ENCODE peak calls at places on chromosomes 6 and 20, in six cellular contexts. E is SK-N-SH, L is hepatocyte, Y is PC-3, K is GM23248, G is MM.1S. A is an unnamed sample. For H3K79me2, the result is how much of the 10 kb centered on the place peaks cover.

GRCh38 chr6:13500264-13500663 is 12.9 kb upstream of the GFOD1 start:
- DNase-seq in E (no peak), L (peak), Y (peak), K (peak), G (no peak), A (no peak)

GRCh38 chr6:16388488-16388887 is 150.1 kb downstream of the GMPR start:
- DNase-seq in E (no peak), L (no peak), Y (no peak), K (no peak), G (no peak), A (no peak)

GRCh38 chr6:34154668-34155447 is 9.0 kb upstream of the GRM4 start:
- DNase-seq in E (peak), L (peak), Y (peak), K (peak), G (peak), A (peak)

GRCh38 chr6:160348209-160348551 is at the start of gene SLC22A3:
- DNase-seq in E (peak), L (peak), Y (no peak), K (no peak), G (no peak), A (peak)

GRCh38 chr6:153790881-153791473 is 248.1 kb upstream of the OPRM1 start:
- DNase-seq in E (peak), L (peak), Y (peak), K (no peak), G (no peak), A (peak)

GRCh38 chr6:50762798-50763197 is 49.5 kb downstream of the TFAP2D start:
- DNase-seq in E (no peak), L (no peak), Y (no peak), K (peak), G (no peak), A (no peak)

GRCh38 chr6:11323666-11324452 is 91.4 kb upstream of the NEDD9 start:
- DNase-seq in E (no peak), L (peak), Y (no peak), K (no peak), G (no peak), A (no peak)

GRCh38 chr20:25282796-25283195 is 34.9 kb downstream of the PYGB start:
- DNase-seq in E (no peak), L (no peak), Y (no peak), K (no peak), G (no peak), A (no peak)

GRCh38 chr6:13304101-13304500 is 24.2 kb downstream of the TBC1D7 start:
- DNase-seq in E (no peak), L (no peak), Y (no peak), K (no peak), G (no peak), A (no peak)

GRCh38 chr6:107784669-107785068 is 39.4 kb downstream of the SCML4 start:
- DNase-seq in E (no peak), L (no peak), Y (no peak), K (peak), G (no peak), A (no peak)

GRCh38 chr6:138518054-138518453 is 18.8 kb upstream of the NHSL1 start:
- DNase-seq in E (no peak), L (no peak), Y (no peak), K (no peak), G (peak), A (no peak)

GRCh38 chr6:17983712-17984111 is 3.7 kb downstream of the KIF13A start:
- DNase-seq in E (no peak), L (no peak), Y (no peak), K (no peak), G (peak), A (no peak)

GRCh38 chr6:84249724-84250123 is 22.3 kb upstream of the CEP162 start:
- DNase-seq in E (peak), L (no peak), Y (no peak), K (peak), G (no peak), A (no peak)

GRCh38 chr6:170140129-170140528 is 150.7 kb downstream of the DLL1 start:
- DNase-seq in E (no peak), L (no peak), Y (no peak), K (no peak), G (no peak), A (no peak)

GRCh38 chr6:53860511-53860910 is 65.7 kb downstream of the LRRC1 start:
- DNase-seq in E (no peak), L (no peak), Y (no peak), K (no peak), G (no peak), A (no peak)

GRCh38 chr6:129632081-129632758 is 77.8 kb downstream of the ARHGAP18 start:
- DNase-seq in E (no peak), L (no peak), Y (no peak), K (no peak), G (no peak), A (no peak)

GRCh38 chr6:152636675-152637421 is at the start of gene SYNE1:
- DNase-seq in E (peak), L (peak), Y (no peak), K (peak), G (no peak), A (peak)

GRCh38 chr6:9292975-9293374 is 857.6 kb upstream of the SLC35B3 start:
- DNase-seq in E (no peak), L (no peak), Y (no peak), K (no peak), G (no peak), A (no peak)

GRCh38 chr6:4638641-4639040 is 137.6 kb upstream of the CDYL start:
- DNase-seq in E (no peak), L (no peak), Y (no peak), K (no peak), G (no peak), A (no peak)

GRCh38 chr6:163404825-163405265 is 9.7 kb upstream of the QKI start:
- DNase-seq in E (no peak), L (no peak), Y (no peak), K (peak), G (no peak), A (no peak)

GRCh38 chr20:32249030-32249738 is 28.3 kb upstream of the KIF3B start:
- DNase-seq in E (no peak), L (no peak), Y (no peak), K (no peak), G (no peak), A (no peak)

GRCh38 chr6:65908065-65908464 is 201.0 kb upstream of the EYS start:
- DNase-seq in E (no peak), L (no peak), Y (no peak), K (no peak), G (no peak), A (no peak)

GRCh38 chr6:83824388-83824801 is 28.8 kb upstream of the RIPPLY2 start:
- DNase-seq in E (no peak), L (peak), Y (peak), K (peak), G (no peak), A (no peak)

GRCh38 chr6:15096894-15097837 is 148.7 kb upstream of the JARID2 start:
- DNase-seq in E (no peak), L (no peak), Y (no peak), K (peak), G (no peak), A (no peak)

GRCh38 chr20:48456361-48457184 is 371.2 kb downstream of the PREX1 start:
- DNase-seq in E (no peak), L (no peak), Y (no peak), K (no peak), G (no peak), A (no peak)

GRCh38 chr6:9236443-9236842 is 801.1 kb upstream of the SLC35B3 start:
- DNase-seq in E (no peak), L (no peak), Y (no peak), K (no peak), G (no peak), A (no peak)

GRCh38 chr6:133964052-133964451 is 11.0 kb downstream of the TBPL1 start:
- DNase-seq in E (no peak), L (no peak), Y (peak), K (peak), G (no peak), A (no peak)

GRCh38 chr6:130831598-130831997 is 4.4 kb downstream of the SMLR1 start:
- DNase-seq in E (no peak), L (no peak), Y (no peak), K (no peak), G (no peak), A (no peak)

GRCh38 chr6:130826442-130827246 is 562 bp upstream of the SMLR1 start:
- DNase-seq in E (no peak), L (no peak), Y (no peak), K (no peak), G (no peak), A (no peak)

GRCh38 chr6:130825772-130826441 is 1.3 kb upstream of the SMLR1 start:
- DNase-seq in E (no peak), L (no peak), Y (no peak), K (no peak), G (no peak), A (peak)

GRCh38 chr6:130827247-130828149 is at the start of gene SMLR1:
- DNase-seq in E (no peak), L (peak), Y (no peak), K (no peak), G (no peak), A (no peak)

GRCh38 chr6:130829333-130829910 is 2.2 kb downstream of the SMLR1 start:
- DNase-seq in E (no peak), L (no peak), Y (no peak), K (no peak), G (no peak), A (no peak)
- H3K79me2 ChIP-seq in E (under half), L (under half), Y (under half), K (under half), G (under half), A (under half)

DNA sequence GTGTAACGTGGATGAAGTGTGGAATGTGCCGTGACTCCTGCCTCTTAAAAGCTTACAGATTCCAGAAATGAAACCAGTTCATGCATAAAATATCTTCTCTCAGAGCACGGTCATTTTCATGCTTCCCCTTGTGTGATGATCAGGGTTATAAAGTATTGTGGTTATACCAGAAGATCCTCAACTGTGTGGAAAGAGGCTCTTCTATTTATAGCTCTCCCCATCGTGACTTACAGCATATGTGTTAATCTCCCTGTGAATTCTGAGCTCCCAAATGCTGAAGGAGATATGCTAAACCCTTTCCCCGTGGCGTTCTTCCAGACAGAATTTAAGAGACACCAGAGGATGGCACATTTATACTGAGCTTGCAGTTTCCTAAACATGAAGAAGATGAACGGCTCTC is 158.8 kb downstream of the CDH26 start:
- DNase-seq in E (no peak), L (no peak), Y (no peak), K (peak), G (no peak), A (no peak)
- TF ChIP-seq EZH2phosphoT487 in E (no peak), L (no peak), Y (no peak), K (no peak), G (no peak), A (no peak)

DNA sequence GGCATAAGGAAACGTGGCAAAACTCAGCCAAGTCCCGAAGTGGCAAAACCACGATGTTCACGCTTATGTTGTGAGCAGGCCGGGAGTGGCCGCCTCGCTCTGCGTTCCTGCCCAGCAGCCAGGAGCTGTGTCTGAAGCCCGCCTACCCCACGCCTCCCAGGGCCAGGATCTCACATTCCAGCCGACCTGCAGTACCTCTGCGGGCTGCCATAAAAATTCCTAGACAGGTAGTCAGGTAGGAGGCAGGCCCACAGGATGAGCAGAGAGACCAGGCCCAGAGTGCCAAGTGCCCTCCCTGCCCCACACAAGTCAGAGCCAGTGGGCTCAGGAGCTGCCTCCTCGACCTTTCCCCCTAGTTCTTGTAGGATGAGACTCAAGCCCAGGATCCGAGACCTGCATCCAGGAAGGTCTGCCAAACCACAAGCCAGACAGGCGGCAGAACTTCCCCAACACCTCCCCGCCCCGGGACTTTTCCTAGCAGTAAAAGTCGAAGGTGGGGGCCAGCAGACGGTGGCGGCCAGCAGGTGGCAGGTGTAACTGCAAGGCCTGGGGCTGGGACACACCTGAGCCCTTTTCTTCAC is 16.7 kb downstream of the PMEPA1 start:
- DNase-seq in E (no peak), L (peak), Y (peak), K (no peak), G (no peak), A (peak)
- H3K79me2 ChIP-seq in E (half or more), L (half or more), Y (half or more), K (half or more), G (under half), A (half or more)

DNA sequence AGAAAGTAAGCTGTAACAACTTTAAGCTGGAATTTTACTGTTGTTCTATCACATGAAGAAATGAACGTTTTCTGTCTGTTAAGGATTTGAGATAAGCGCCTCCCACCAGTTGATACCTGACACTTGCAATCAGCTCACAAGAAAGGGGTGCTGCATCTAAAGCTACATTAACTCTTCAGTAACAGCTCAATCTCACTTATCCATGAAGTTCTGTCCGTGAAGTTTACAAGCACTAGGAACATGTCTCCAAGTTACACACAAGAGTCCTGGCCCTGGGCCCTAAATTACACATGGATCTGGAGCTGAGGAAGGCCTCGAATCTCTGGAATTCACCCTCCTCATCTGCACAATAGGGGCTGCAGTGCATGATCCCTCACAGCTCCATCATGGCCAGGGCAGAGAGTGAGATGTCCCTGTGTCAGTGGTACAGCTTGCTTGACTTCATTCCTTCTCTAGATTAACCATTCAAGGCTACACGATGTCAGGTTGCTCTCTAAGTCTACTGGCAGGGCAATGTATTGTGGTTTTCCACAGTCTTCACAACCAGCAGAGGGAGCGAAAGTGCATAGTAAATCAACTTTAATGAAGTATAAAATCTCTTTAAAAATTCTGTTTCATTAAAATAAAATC is 182.4 kb upstream of the MCHR2 start:
- DNase-seq in E (no peak), L (peak), Y (peak), K (peak), G (peak), A (peak)
- TF ChIP-seq EZH2phosphoT487 in E (no peak), L (no peak), Y (no peak), K (no peak), G (no peak), A (no peak)

DNA sequence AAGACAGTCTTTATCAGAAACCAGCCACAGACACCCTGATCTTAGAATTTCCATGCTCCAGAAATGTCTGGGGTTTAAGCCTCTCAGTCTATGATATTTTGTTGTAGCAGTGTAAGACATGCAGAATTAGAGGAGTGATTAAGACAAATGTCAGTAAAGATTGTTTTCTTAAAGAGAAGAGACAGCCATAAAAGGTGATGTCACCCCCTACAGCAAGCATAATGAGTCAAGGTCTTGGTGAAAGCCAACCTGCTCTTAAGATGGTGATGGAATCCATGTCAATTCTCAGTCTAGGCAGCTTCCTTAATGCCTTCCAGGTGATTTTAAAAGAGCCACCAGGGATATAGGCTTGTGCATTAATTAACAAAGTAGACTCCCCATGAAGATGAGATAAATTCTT is 849.9 kb upstream of the EPHA7 start:
- DNase-seq in E (no peak), L (no peak), Y (peak), K (no peak), G (no peak), A (no peak)
- H3K79me2 ChIP-seq in E (under half), L (under half), Y (under half), K (under half), G (under half), A (under half)

DNA sequence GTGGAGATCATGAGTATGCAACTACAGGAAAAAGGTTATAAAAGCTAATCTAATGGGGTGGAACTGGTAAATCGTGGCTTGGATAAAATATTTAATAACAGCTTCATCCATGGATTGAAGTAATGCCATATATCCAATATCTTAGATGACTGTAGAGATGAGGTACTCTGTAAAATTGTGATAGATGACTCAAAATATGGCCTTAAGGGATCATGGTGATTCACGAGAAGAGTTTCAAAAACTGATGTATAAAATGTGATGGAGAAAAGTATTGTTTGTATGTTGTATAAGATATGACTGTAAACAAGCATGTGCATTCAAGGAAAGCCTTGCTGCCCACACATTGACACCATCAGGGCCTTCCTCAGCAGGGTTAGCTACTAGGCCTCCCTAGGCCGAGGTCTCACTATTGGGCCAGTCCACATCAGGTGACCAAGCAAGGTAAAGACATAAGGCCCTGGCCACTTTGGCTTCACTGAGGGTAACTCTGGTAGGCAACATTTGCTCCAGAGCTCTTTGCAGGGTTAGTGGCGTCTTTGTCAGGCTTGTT is 17.7 kb upstream of the CCN6 start:
- DNase-seq in E (no peak), L (no peak), Y (no peak), K (peak), G (no peak), A (no peak)
- TF ChIP-seq EZH2phosphoT487 in E (no peak), L (no peak), Y (no peak), K (no peak), G (no peak), A (no peak)

GRCh38 chr6:29745386-29745785 is 22.2 kb downstream of the HLA-F start:
- DNase-seq in E (no peak), L (no peak), Y (no peak), K (no peak), G (no peak), A (no peak)
- H3K79me2 ChIP-seq in E (under half), L (under half), Y (under half), K (under half), G (under half), A (under half)

DNA sequence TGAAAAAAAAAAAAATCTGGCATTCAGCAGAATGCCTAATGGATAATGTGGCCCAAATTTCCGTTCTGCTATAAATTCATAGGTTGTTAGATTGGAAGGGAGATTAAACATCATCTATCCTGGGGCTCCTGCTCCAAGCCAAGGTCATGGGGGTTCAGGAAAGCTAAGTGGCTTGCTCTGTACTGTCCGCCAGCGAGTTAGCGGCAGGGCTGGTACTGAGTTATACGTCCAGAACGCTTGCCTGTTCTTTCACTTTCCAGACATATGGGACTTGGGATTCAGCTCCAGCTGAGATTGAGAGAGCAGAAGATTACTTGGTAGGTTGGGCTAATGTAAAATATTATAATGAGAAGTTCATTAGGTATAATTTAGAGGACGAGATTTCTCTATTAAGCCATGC is 858 bp downstream of the RWDD1 start:
- DNase-seq in E (peak), L (peak), Y (no peak), K (peak), G (peak), A (no peak)
- TF ChIP-seq EZH2phosphoT487 in E (no peak), L (no peak), Y (no peak), K (no peak), G (no peak), A (no peak)

A was measured in GM23338.